ENCODE peak calls at places on chromosomes 1 and 21, in nine cellular contexts. N is upper lobe of right lung; X is A549; E is CD4-positive, alpha-beta T cell; H is body of pancreas; Q is left ventricle myocardium inferior; W is sigmoid colon; F is stomach; S is fibroblast of lung. Z is an unnamed sample.

GRCh38 chr1:23561076-23561812 is 1.9 kb upstream of the ID3 start:
- DNase-seq in H (no peak), W (no peak), S (no peak), N (no peak), X (no peak), E (no peak), Q (no peak), F (no peak), Z (no peak)

GRCh38 chr21:35470522-35470921 is 421.4 kb upstream of the RUNX1 start:
- DNase-seq in S (no peak), E (no peak), X (no peak), W (no peak), F (no peak), N (no peak), H (no peak), Q (no peak), Z (no peak)

GRCh38 chr1:235018161-235018560 is 110.5 kb downstream of the TOMM20 start:
- DNase-seq in E (no peak), X (peak; percentile 17), Q (no peak), F (no peak), W (peak; percentile 46), S (peak; percentile 94), H (no peak), N (no peak), Z (no peak)

GRCh38 chr1:22799971-22800370 is 89.3 kb downstream of the EPHB2 start:
- DNase-seq in X (no peak), F (no peak), W (no peak), S (no peak), Q (no peak), N (no peak), H (no peak), E (no peak), Z (no peak)

GRCh38 chr1:11908139-11909021 is 17.8 kb downstream of the KIAA2013 start:
- DNase-seq in W (peak; percentile 94), X (peak; percentile 56), E (peak; percentile 77), S (peak; percentile 99), F (peak; percentile 92), N (peak; percentile 91), H (peak; percentile 91), Q (peak; percentile 76), Z (peak; percentile 92)

GRCh38 chr1:211591980-211592493 is 13.1 kb upstream of the SLC30A1 start:
- DNase-seq in X (peak; percentile 28), F (no peak), N (no peak), Q (no peak), W (no peak), H (no peak), E (no peak), S (peak; percentile 72), Z (no peak)

GRCh38 chr1:13675222-13675621 is 24.8 kb upstream of the PRDM2 start:
- DNase-seq in Q (no peak), S (no peak), N (no peak), E (no peak), H (no peak), F (no peak), X (no peak), W (no peak), Z (no peak)

GRCh38 chr1:9557624-9558023 is 18.4 kb downstream of the SLC25A33 start:
- DNase-seq in H (no peak), S (no peak), X (no peak), F (no peak), E (no peak), N (no peak), W (peak; percentile 10), Q (no peak), Z (no peak)

GRCh38 chr1:174159253-174160108 is at the start of gene RABGAP1L:
- DNase-seq in X (peak; percentile 83), F (peak; percentile 95), E (peak; percentile 92), N (peak; percentile 98), Q (peak; percentile 96), S (peak; percentile 92), W (peak; percentile 96), H (peak; percentile 94), Z (peak; percentile 95)

GRCh38 chr1:219585837-219586465 is 27.0 kb downstream of the ZC3H11B start:
- DNase-seq in H (no peak), F (no peak), E (no peak), X (no peak), Q (no peak), S (no peak), W (no peak), N (no peak), Z (no peak)

GRCh38 chr1:23732363-23733224 is 10.7 kb upstream of the ELOA start:
- DNase-seq in E (no peak), S (no peak), N (peak; percentile 17), W (no peak), Q (no peak), F (no peak), X (no peak), H (no peak), Z (no peak)

GRCh38 chr1:167904641-167905040 is 9.3 kb downstream of the ADCY10 start:
- DNase-seq in S (peak; percentile 72), H (no peak), F (no peak), E (no peak), Q (no peak), X (no peak), N (no peak), W (no peak), Z (no peak)

GRCh38 chr1:11914035-11914434 is 12.2 kb downstream of the KIAA2013 start:
- DNase-seq in Q (no peak), W (no peak), S (no peak), F (no peak), E (no peak), H (no peak), X (no peak), N (no peak), Z (no peak)

GRCh38 chr1:212583082-212583615 is 25.4 kb upstream of the ATF3 start:
- DNase-seq in Q (no peak), W (no peak), S (no peak), N (no peak), F (no peak), H (no peak), E (no peak), X (no peak), Z (no peak)

GRCh38 chr1:75522389-75522788 is 88.5 kb downstream of the SLC44A5 start:
- DNase-seq in X (no peak), Q (no peak), F (no peak), N (no peak), E (no peak), H (no peak), S (no peak), W (no peak), Z (no peak)

GRCh38 chr1:215360786-215361185 is 206.3 kb upstream of the KCTD3 start:
- DNase-seq in S (peak; percentile 12), X (no peak), Q (no peak), H (no peak), E (no peak), N (no peak), F (no peak), W (no peak), Z (no peak)

GRCh38 chr21:9737871-9738520 is 783.4 kb upstream of the TPTE start:
- DNase-seq in N (no peak), W (no peak), F (no peak), H (no peak), S (no peak), E (no peak), Q (no peak), X (no peak), Z (no peak)
- H3K9me3 ChIP-seq in N (peaks cover 7% of the 10 kb centered on the region), W (peaks cover 5% of the 10 kb centered on the region), F (peaks cover 42% of the 10 kb centered on the region), H (peaks cover 7% of the 10 kb centered on the region), S (no peaks in the 10 kb centered on the region), E (peaks cover 29% of the 10 kb centered on the region), Q (peaks cover 50% of the 10 kb centered on the region), X (no peaks in the 10 kb centered on the region), Z (peaks cover 6% of the 10 kb centered on the region)

DNA sequence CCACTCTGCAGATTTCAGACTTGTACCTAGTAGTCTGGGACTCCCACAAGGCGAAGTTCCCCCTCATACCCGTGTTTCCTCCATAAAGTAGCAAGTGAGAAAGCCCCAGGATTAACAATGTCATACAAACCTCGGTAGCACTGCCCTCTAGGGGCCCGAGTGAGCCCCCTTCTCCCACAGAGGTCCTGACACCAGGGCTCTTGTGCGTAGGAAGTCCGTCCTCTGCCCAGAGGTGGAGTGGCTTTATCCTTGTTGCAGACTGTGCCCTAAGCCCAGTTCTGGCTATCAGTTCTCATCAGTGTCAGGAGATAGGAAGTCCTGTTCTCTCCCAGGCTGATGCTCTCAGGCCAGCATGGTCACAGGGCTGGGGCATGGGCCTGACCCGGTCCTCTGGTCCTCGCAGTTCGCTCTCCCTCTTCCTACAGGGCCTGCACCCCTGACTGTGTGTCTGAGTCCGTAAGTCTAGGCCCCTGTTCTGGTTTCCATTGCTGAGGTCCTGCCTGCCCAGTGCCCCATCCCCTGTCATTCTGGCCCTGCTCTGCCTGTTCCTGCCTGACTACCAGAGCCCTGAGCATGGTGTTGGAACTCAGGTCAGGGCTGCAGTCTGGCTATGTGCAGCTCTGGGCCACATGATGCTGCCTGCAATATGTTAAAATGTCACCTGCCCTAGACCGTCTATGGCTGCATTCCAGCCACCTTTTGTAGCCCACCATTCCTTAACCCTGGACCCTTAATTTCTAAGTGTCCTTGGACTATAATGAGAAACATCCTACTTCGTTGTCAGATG is 285.6 kb downstream of the ASTN1 start:
- DNase-seq in N (no peak), W (no peak), H (no peak), Q (no peak), X (no peak), E (no peak), S (no peak), F (no peak), Z (no peak)
- TF ChIP-seq CTCF in N (no peak), W (no peak), H (no peak), Q (peak; percentile 17), X (no peak), E (no peak), S (no peak), F (no peak), Z (no peak)

GRCh38 chr1:80258659-80259058 is 1252.1 kb upstream of the ADGRL4 start:
- DNase-seq in Q (no peak), F (no peak), X (no peak), H (no peak), W (no peak), N (no peak), E (no peak), S (no peak), Z (no peak)
- H3K9me3 ChIP-seq in Q (peaks cover 30% of the 10 kb centered on the region), F (peaks cover 29% of the 10 kb centered on the region), X (no peaks in the 10 kb centered on the region), H (no peaks in the 10 kb centered on the region), W (peaks cover 7% of the 10 kb centered on the region), N (no peaks in the 10 kb centered on the region), E (peaks cover 17% of the 10 kb centered on the region), S (no peaks in the 10 kb centered on the region), Z (no peaks in the 10 kb centered on the region)

GRCh38 chr1:19337289-19337688 is 25.2 kb downstream of the SLC66A1 start:
- DNase-seq in X (no peak), W (no peak), F (no peak), Q (no peak), N (no peak), H (no peak), E (no peak), S (no peak), Z (no peak)

GRCh38 chr1:19336543-19336942 is 24.4 kb downstream of the SLC66A1 start:
- DNase-seq in Q (no peak), S (no peak), F (no peak), X (no peak), E (no peak), H (no peak), N (no peak), W (no peak), Z (no peak)

GRCh38 chr1:19339199-19339861 is 27.2 kb downstream of the SLC66A1 start:
- DNase-seq in Q (no peak), S (no peak), F (no peak), H (no peak), W (no peak), X (no peak), N (no peak), E (no peak), Z (no peak)

GRCh38 chr1:19340387-19340937 is 28.3 kb downstream of the SLC66A1 start:
- DNase-seq in W (no peak), N (no peak), X (no peak), Q (no peak), S (no peak), E (no peak), H (no peak), F (no peak), Z (no peak)

GRCh38 chr1:19338323-19338762 is 26.2 kb downstream of the SLC66A1 start:
- DNase-seq in S (no peak), X (no peak), E (no peak), F (no peak), H (peak; percentile 39), W (no peak), N (no peak), Q (no peak), Z (no peak)
- TF ChIP-seq CTCF in S (no peak), X (no peak), E (no peak), F (no peak), H (peak; percentile 25), W (no peak), N (no peak), Q (no peak), Z (no peak)

Z was measured in ovary.